ENCODE peak calls at places on chromosomes 1 and 21, in eight cellular contexts. One of them, this sample, is unnamed.

GRCh38 chr1:220544901-220545303 is 17.0 kb downstream of the MARK1 start:
- DNase-seq in transverse colon: no peak
- DNase-seq in stomach: no peak
- DNase-seq in upper lobe of left lung: no peak
- DNase-seq in GM23338: peak; percentile 67
- DNase-seq in GM12878: no peak
- DNase-seq in Panc1: no peak
- DNase-seq in spleen: no peak
- DNase-seq in this sample: no peak

GRCh38 chr1:23098463-23099170 is 70.0 kb downstream of the LUZP1 start:
- DNase-seq in transverse colon: peak; percentile 65
- DNase-seq in stomach: peak; percentile 66
- DNase-seq in upper lobe of left lung: no peak
- DNase-seq in GM23338: peak; percentile 89
- DNase-seq in GM12878: no peak
- DNase-seq in Panc1: peak; percentile 80
- DNase-seq in spleen: no peak
- DNase-seq in this sample: no peak

GRCh38 chr1:167262820-167263219 is 42.1 kb downstream of the POU2F1 start:
- DNase-seq in transverse colon: no peak
- DNase-seq in stomach: no peak
- DNase-seq in upper lobe of left lung: no peak
- DNase-seq in GM23338: no peak
- DNase-seq in GM12878: no peak
- DNase-seq in Panc1: no peak
- DNase-seq in spleen: no peak
- DNase-seq in this sample: no peak

GRCh38 chr1:24720152-24720551 is 25.1 kb upstream of the CLIC4 start:
- DNase-seq in transverse colon: peak; percentile 36
- DNase-seq in stomach: peak; percentile 42
- DNase-seq in upper lobe of left lung: peak; percentile 81
- DNase-seq in GM23338: no peak
- DNase-seq in GM12878: no peak
- DNase-seq in Panc1: no peak
- DNase-seq in spleen: peak; percentile 84
- DNase-seq in this sample: no peak

GRCh38 chr1:209890606-209891330 is 47.2 kb upstream of the SYT14 start:
- DNase-seq in transverse colon: no peak
- DNase-seq in stomach: no peak
- DNase-seq in upper lobe of left lung: no peak
- DNase-seq in GM23338: no peak
- DNase-seq in GM12878: no peak
- DNase-seq in Panc1: no peak
- DNase-seq in spleen: no peak
- DNase-seq in this sample: no peak

GRCh38 chr1:239053269-239053668 is 333.1 kb upstream of the CHRM3 start:
- DNase-seq in transverse colon: no peak
- DNase-seq in stomach: no peak
- DNase-seq in upper lobe of left lung: no peak
- DNase-seq in GM23338: no peak
- DNase-seq in GM12878: no peak
- DNase-seq in Panc1: no peak
- DNase-seq in spleen: no peak
- DNase-seq in this sample: no peak

GRCh38 chr1:14679027-14679688 is 80.7 kb downstream of the KAZN start:
- DNase-seq in transverse colon: no peak
- DNase-seq in stomach: no peak
- DNase-seq in upper lobe of left lung: no peak
- DNase-seq in GM23338: no peak
- DNase-seq in GM12878: no peak
- DNase-seq in Panc1: no peak
- DNase-seq in spleen: no peak
- DNase-seq in this sample: no peak

GRCh38 chr21:23936224-23936623 is 1671.1 kb downstream of the MRPL39 start:
- DNase-seq in transverse colon: no peak
- DNase-seq in stomach: no peak
- DNase-seq in upper lobe of left lung: no peak
- DNase-seq in GM23338: peak; percentile 44
- DNase-seq in GM12878: no peak
- DNase-seq in Panc1: no peak
- DNase-seq in spleen: no peak
- DNase-seq in this sample: no peak

GRCh38 chr1:210294991-210295773 is 33.5 kb upstream of the HHAT start:
- DNase-seq in transverse colon: peak; percentile 17
- DNase-seq in stomach: no peak
- DNase-seq in upper lobe of left lung: peak; percentile 22
- DNase-seq in GM23338: peak; percentile 57
- DNase-seq in GM12878: no peak
- DNase-seq in Panc1: no peak
- DNase-seq in spleen: no peak
- DNase-seq in this sample: no peak

GRCh38 chr1:1170215-1170890 is 3.3 kb upstream of the TTLL10 start:
- DNase-seq in transverse colon: no peak
- DNase-seq in stomach: no peak
- DNase-seq in upper lobe of left lung: no peak
- DNase-seq in GM23338: no peak
- DNase-seq in GM12878: no peak
- DNase-seq in Panc1: no peak
- DNase-seq in spleen: no peak
- DNase-seq in this sample: no peak

GRCh38 chr1:29162476-29163138 is 19.1 kb downstream of the SRSF4 start:
- DNase-seq in transverse colon: peak; percentile 20
- DNase-seq in stomach: no peak
- DNase-seq in upper lobe of left lung: no peak
- DNase-seq in GM23338: no peak
- DNase-seq in GM12878: no peak
- DNase-seq in Panc1: no peak
- DNase-seq in spleen: no peak
- DNase-seq in this sample: no peak

GRCh38 chr1:183982172-183982963 is 55.2 kb downstream of the COLGALT2 start:
- DNase-seq in transverse colon: no peak
- DNase-seq in stomach: no peak
- DNase-seq in upper lobe of left lung: no peak
- DNase-seq in GM23338: no peak
- DNase-seq in GM12878: no peak
- DNase-seq in Panc1: no peak
- DNase-seq in spleen: no peak
- DNase-seq in this sample: no peak

GRCh38 chr21:28280611-28281010 is 712.1 kb downstream of the LTN1 start:
- DNase-seq in transverse colon: no peak
- DNase-seq in stomach: no peak
- DNase-seq in upper lobe of left lung: no peak
- DNase-seq in GM23338: peak; percentile 45
- DNase-seq in GM12878: no peak
- DNase-seq in Panc1: no peak
- DNase-seq in spleen: no peak
- DNase-seq in this sample: no peak

DNA sequence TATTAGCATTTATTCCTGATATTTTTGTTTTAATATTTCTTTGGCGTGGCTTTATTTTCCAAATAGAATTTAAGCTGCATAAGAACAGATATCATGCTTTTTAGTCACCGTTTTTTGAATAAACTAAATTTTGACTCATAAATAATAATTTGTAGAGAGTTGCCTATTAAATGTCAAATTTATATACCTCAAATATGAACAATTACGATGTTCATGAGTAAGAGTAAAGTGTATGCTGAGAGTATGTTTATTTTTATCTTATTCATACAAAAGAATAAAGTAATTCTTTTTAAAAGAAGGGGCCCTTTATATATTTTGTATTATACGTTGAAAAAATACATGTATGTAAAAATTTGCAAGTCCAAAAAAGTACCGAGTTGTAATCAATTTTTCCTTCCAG is 126.5 kb upstream of the NRIP1 start:
- DNase-seq in transverse colon: no peak
- DNase-seq in stomach: no peak
- DNase-seq in upper lobe of left lung: no peak
- DNase-seq in GM23338: no peak
- DNase-seq in GM12878: no peak
- DNase-seq in Panc1: no peak
- DNase-seq in spleen: no peak
- DNase-seq in this sample: no peak
- TF ChIP-seq POLR2AphosphoS5 in transverse colon: no peak
- TF ChIP-seq POLR2AphosphoS5 in stomach: no peak
- TF ChIP-seq POLR2AphosphoS5 in upper lobe of left lung: no peak
- TF ChIP-seq POLR2AphosphoS5 in GM23338: no peak
- TF ChIP-seq POLR2AphosphoS5 in GM12878: no peak
- TF ChIP-seq POLR2AphosphoS5 in Panc1: no peak
- TF ChIP-seq POLR2AphosphoS5 in spleen: no peak
- TF ChIP-seq POLR2AphosphoS5 in this sample: no peak

GRCh38 chr21:25564349-25564948 is 42.8 kb downstream of the MRPL39 start:
- DNase-seq in transverse colon: no peak
- DNase-seq in stomach: no peak
- DNase-seq in upper lobe of left lung: no peak
- DNase-seq in GM23338: no peak
- DNase-seq in GM12878: no peak
- DNase-seq in Panc1: no peak
- DNase-seq in spleen: no peak
- DNase-seq in this sample: no peak

GRCh38 chr21:25562660-25563059 is 44.6 kb downstream of the MRPL39 start:
- DNase-seq in transverse colon: no peak
- DNase-seq in stomach: no peak
- DNase-seq in upper lobe of left lung: no peak
- DNase-seq in GM23338: no peak
- DNase-seq in GM12878: no peak
- DNase-seq in Panc1: no peak
- DNase-seq in spleen: no peak
- DNase-seq in this sample: no peak

GRCh38 chr21:25563399-25564116 is 43.7 kb downstream of the MRPL39 start:
- DNase-seq in transverse colon: peak; percentile 30
- DNase-seq in stomach: no peak
- DNase-seq in upper lobe of left lung: no peak
- DNase-seq in GM23338: no peak
- DNase-seq in GM12878: peak; percentile 87
- DNase-seq in Panc1: no peak
- DNase-seq in spleen: no peak
- DNase-seq in this sample: no peak

GRCh38 chr21:25560151-25560783 is 47.0 kb downstream of the MRPL39 start:
- DNase-seq in transverse colon: no peak
- DNase-seq in stomach: no peak
- DNase-seq in upper lobe of left lung: no peak
- DNase-seq in GM23338: no peak
- DNase-seq in GM12878: no peak
- DNase-seq in Panc1: no peak
- DNase-seq in spleen: no peak
- DNase-seq in this sample: no peak

GRCh38 chr21:25561668-25562641 is 45.3 kb downstream of the MRPL39 start:
- DNase-seq in transverse colon: peak; percentile 68
- DNase-seq in stomach: peak; percentile 45
- DNase-seq in upper lobe of left lung: peak; percentile 90
- DNase-seq in GM23338: peak; percentile 83
- DNase-seq in GM12878: peak; percentile 66
- DNase-seq in Panc1: no peak
- DNase-seq in spleen: peak; percentile 90
- DNase-seq in this sample: no peak
- TF ChIP-seq POLR2AphosphoS5 in transverse colon: no peak
- TF ChIP-seq POLR2AphosphoS5 in stomach: no peak
- TF ChIP-seq POLR2AphosphoS5 in upper lobe of left lung: peak; percentile 43
- TF ChIP-seq POLR2AphosphoS5 in GM23338: no peak
- TF ChIP-seq POLR2AphosphoS5 in GM12878: peak; percentile 96
- TF ChIP-seq POLR2AphosphoS5 in Panc1: no peak
- TF ChIP-seq POLR2AphosphoS5 in spleen: peak; percentile 35
- TF ChIP-seq POLR2AphosphoS5 in this sample: no peak

GRCh38 chr1:92831762-92832536 is at the start of gene RPL5:
- DNase-seq in transverse colon: peak; percentile 98
- DNase-seq in stomach: peak; percentile 98
- DNase-seq in upper lobe of left lung: peak; percentile 96
- DNase-seq in GM23338: peak; percentile 99
- DNase-seq in GM12878: peak; percentile 96
- DNase-seq in Panc1: peak; percentile 91
- DNase-seq in spleen: peak; percentile 99
- DNase-seq in this sample: peak; percentile 96

GRCh38 chr1:92831368-92831761 is 475 bp upstream of the RPL5 start:
- DNase-seq in transverse colon: no peak
- DNase-seq in stomach: no peak
- DNase-seq in upper lobe of left lung: no peak
- DNase-seq in GM23338: peak; percentile 26
- DNase-seq in GM12878: no peak
- DNase-seq in Panc1: no peak
- DNase-seq in spleen: peak; percentile 81
- DNase-seq in this sample: no peak

GRCh38 chr1:92832537-92833160 is 809 bp downstream of the RPL5 start:
- DNase-seq in transverse colon: no peak
- DNase-seq in stomach: no peak
- DNase-seq in upper lobe of left lung: no peak
- DNase-seq in GM23338: no peak
- DNase-seq in GM12878: no peak
- DNase-seq in Panc1: no peak
- DNase-seq in spleen: no peak
- DNase-seq in this sample: no peak

GRCh38 chr1:92834617-92835016 is 2.8 kb downstream of the RPL5 start:
- DNase-seq in transverse colon: no peak
- DNase-seq in stomach: no peak
- DNase-seq in upper lobe of left lung: no peak
- DNase-seq in GM23338: no peak
- DNase-seq in GM12878: no peak
- DNase-seq in Panc1: no peak
- DNase-seq in spleen: no peak
- DNase-seq in this sample: no peak

DNA sequence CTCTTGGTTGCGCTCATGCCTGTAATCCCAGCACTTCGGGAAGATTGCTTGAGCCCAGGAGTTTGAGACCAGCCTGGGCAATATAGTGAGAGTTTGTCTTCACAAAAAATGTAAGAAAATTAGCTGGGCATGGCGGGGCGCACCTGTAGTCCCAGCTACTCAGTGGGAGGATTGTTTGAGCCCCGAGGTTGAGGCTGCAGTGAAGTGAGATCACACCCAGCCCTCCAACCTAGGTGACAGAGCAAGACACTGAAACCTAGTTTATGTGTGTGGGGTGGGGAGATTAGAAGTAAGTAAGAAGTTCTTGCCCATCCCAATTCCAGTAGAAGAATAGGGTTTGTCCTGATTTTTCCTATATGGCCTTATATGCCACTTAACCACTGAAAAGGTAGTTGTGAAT is 2.0 kb downstream of the RPL5 start:
- DNase-seq in transverse colon: no peak
- DNase-seq in stomach: no peak
- DNase-seq in upper lobe of left lung: no peak
- DNase-seq in GM23338: no peak
- DNase-seq in GM12878: no peak
- DNase-seq in Panc1: no peak
- DNase-seq in spleen: no peak
- DNase-seq in this sample: no peak
- TF ChIP-seq POLR2AphosphoS5 in transverse colon: no peak
- TF ChIP-seq POLR2AphosphoS5 in stomach: no peak
- TF ChIP-seq POLR2AphosphoS5 in upper lobe of left lung: no peak
- TF ChIP-seq POLR2AphosphoS5 in GM23338: no peak
- TF ChIP-seq POLR2AphosphoS5 in GM12878: peak; percentile 45
- TF ChIP-seq POLR2AphosphoS5 in Panc1: no peak
- TF ChIP-seq POLR2AphosphoS5 in spleen: no peak
- TF ChIP-seq POLR2AphosphoS5 in this sample: no peak

DNA sequence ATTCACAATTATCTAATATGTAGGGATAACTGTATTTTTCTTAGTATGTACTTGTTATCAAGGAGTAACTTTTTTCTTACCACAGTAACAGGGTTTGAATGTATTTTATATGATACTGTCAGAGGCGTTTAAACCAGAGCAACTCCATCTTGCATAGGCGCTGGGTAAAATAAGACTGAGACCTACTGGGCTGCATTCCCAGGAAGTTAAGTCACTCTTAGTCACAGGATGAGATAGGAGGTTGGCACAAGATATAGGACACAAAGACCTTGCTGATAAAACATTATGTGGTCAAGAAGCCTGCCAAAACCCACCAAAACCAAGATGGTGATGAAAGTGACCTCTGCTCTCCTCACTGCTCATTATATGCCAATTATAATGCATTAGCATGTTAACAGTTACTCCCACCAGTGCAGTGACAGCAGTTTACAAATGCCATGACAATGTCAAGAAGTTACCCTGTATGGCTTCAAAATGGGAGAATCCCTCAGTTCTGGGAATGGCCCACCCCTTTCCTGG is 64.8 kb downstream of the RPE65 start:
- DNase-seq in transverse colon: no peak
- DNase-seq in stomach: no peak
- DNase-seq in upper lobe of left lung: no peak
- DNase-seq in GM23338: no peak
- DNase-seq in GM12878: no peak
- DNase-seq in Panc1: no peak
- DNase-seq in spleen: no peak
- DNase-seq in this sample: no peak
- TF ChIP-seq POLR2AphosphoS5 in transverse colon: no peak
- TF ChIP-seq POLR2AphosphoS5 in stomach: no peak
- TF ChIP-seq POLR2AphosphoS5 in upper lobe of left lung: no peak
- TF ChIP-seq POLR2AphosphoS5 in GM23338: no peak
- TF ChIP-seq POLR2AphosphoS5 in GM12878: no peak
- TF ChIP-seq POLR2AphosphoS5 in Panc1: no peak
- TF ChIP-seq POLR2AphosphoS5 in spleen: no peak
- TF ChIP-seq POLR2AphosphoS5 in this sample: no peak